ENCODE peak calls at places on chromosomes 16 and 17, in ten cellular contexts. K, B, Q, U, M, G, O, S, L and F are unnamed samples.

GRCh38 chr17:16936536-16937310 is 35.2 kb downstream of the TNFRSF13B start:
- DNase-seq in K (no peak), B (no peak), Q (no peak), U (no peak), M (no peak), G (no peak), O (peak; percentile 10), S (peak; percentile 31), L (no peak), F (no peak)

GRCh38 chr16:49503242-49504022 is 129.8 kb downstream of the C16orf78 start:
- DNase-seq in K (no peak), B (no peak), Q (no peak), U (no peak), M (no peak), G (no peak), O (peak; percentile 47), S (peak; percentile 38), L (peak; percentile 53), F (peak; percentile 52)

GRCh38 chr16:75074920-75075687 is 41.5 kb downstream of the LDHD start:
- DNase-seq in K (peak; percentile 62), B (no peak), Q (no peak), U (no peak), M (peak; percentile 43), G (peak; percentile 54), O (no peak), S (no peak), L (peak; percentile 59), F (peak; percentile 67)

GRCh38 chr16:17451835-17452234 is 18.9 kb downstream of the XYLT1 start:
- DNase-seq in K (no peak), B (no peak), Q (no peak), U (no peak), M (no peak), G (no peak), O (no peak), S (no peak), L (no peak), F (peak; percentile 40)

GRCh38 chr16:81697321-81697885 is 81.7 kb upstream of the PLCG2 start:
- DNase-seq in K (peak; percentile 42), B (peak; percentile 71), Q (peak; percentile 9), U (peak; percentile 67), M (peak; percentile 68), G (peak; percentile 46), O (no peak), S (no peak), L (peak; percentile 73), F (peak; percentile 73)

GRCh38 chr17:65966311-65966710 is 225.6 kb downstream of the CEP112 start:
- DNase-seq in K (no peak), B (no peak), Q (no peak), U (no peak), M (no peak), G (no peak), O (no peak), S (no peak), L (no peak), F (no peak)

GRCh38 chr17:7932949-7933348 is 943 bp downstream of the CNTROB start:
- DNase-seq in K (peak; percentile 70), B (peak; percentile 73), Q (no peak), U (peak; percentile 72), M (peak; percentile 49), G (peak; percentile 61), O (peak; percentile 61), S (peak; percentile 62), L (no peak), F (peak; percentile 51)

GRCh38 chr17:1422907-1423306 is 22.9 kb upstream of the YWHAE start:
- DNase-seq in K (peak; percentile 96), B (peak; percentile 96), Q (no peak), U (peak; percentile 98), M (peak; percentile 96), G (no peak), O (no peak), S (no peak), L (no peak), F (no peak)

GRCh38 chr16:64952177-64952576 is 169.7 kb downstream of the CDH11 start:
- DNase-seq in K (no peak), B (no peak), Q (no peak), U (peak; percentile 94), M (peak; percentile 80), G (no peak), O (no peak), S (no peak), L (no peak), F (no peak)

GRCh38 chr17:30372755-30373154 is 6.0 kb upstream of the CPD start:
- DNase-seq in K (peak; percentile 77), B (no peak), Q (no peak), U (peak; percentile 55), M (no peak), G (peak; percentile 15), O (no peak), S (no peak), L (no peak), F (no peak)

GRCh38 chr17:63523256-63523869 is at the start of gene KCNH6:
- DNase-seq in K (no peak), B (peak; percentile 17), Q (peak; percentile 41), U (no peak), M (no peak), G (no peak), O (no peak), S (no peak), L (no peak), F (no peak)

GRCh38 chr17:15121426-15121825 is 143.7 kb downstream of the PMP22 start:
- DNase-seq in K (no peak), B (no peak), Q (no peak), U (no peak), M (no peak), G (no peak), O (no peak), S (no peak), L (no peak), F (no peak)

GRCh38 chr17:41307647-41308046 is 1.5 kb downstream of the KRTAP16-1 start:
- DNase-seq in K (peak; percentile 49), B (no peak), Q (peak; percentile 24), U (peak; percentile 15), M (no peak), G (no peak), O (no peak), S (peak; percentile 84), L (no peak), F (no peak)

GRCh38 chr17:979539-980405 is at the start of gene NXN:
- DNase-seq in K (peak; percentile 50), B (peak; percentile 71), Q (peak; percentile 63), U (peak; percentile 70), M (peak; percentile 76), G (peak; percentile 73), O (peak; percentile 94), S (peak; percentile 98), L (peak; percentile 92), F (peak; percentile 98)

GRCh38 chr17:50514936-50515702 is 6.9 kb downstream of the MYCBPAP start:
- DNase-seq in K (no peak), B (no peak), Q (no peak), U (peak; percentile 69), M (peak; percentile 68), G (peak; percentile 36), O (no peak), S (no peak), L (no peak), F (no peak)

GRCh38 chr17:63349478-63350000 is 96.6 kb downstream of the CYB561 start:
- DNase-seq in K (no peak), B (no peak), Q (no peak), U (peak; percentile 39), M (peak; percentile 47), G (no peak), O (no peak), S (no peak), L (no peak), F (no peak)